ENCODE peak calls at places on chromosomes 11 and 22, in seven cellular contexts. One of them, this sample, is unnamed.

GRCh38 chr22:45009881-45010531 is at the start of gene PHF21B:
- DNase-seq in nephron progenitor cell: peak; percentile 92
- DNase-seq in stromal cell of bone marrow: no peak
- DNase-seq in EL: peak; percentile 34
- DNase-seq in activated CD8-positive, alpha-beta memory T cell treated with anti-CD3 and anti-CD28 coated beads for 48 hours: peak; percentile 3
- DNase-seq in T-helper 9 cell: no peak
- DNase-seq in posterior cingulate gyrus: peak; percentile 65
- DNase-seq in this sample: peak; percentile 50

GRCh38 chr11:10651579-10652361 is 41.8 kb downstream of the IRAG1 start:
- DNase-seq in nephron progenitor cell: no peak
- DNase-seq in stromal cell of bone marrow: no peak
- DNase-seq in EL: no peak
- DNase-seq in activated CD8-positive, alpha-beta memory T cell treated with anti-CD3 and anti-CD28 coated beads for 48 hours: no peak
- DNase-seq in T-helper 9 cell: no peak
- DNase-seq in posterior cingulate gyrus: no peak
- DNase-seq in this sample: no peak

GRCh38 chr11:118789501-118790356 is 1.2 kb downstream of the DDX6 start:
- DNase-seq in nephron progenitor cell: no peak
- DNase-seq in stromal cell of bone marrow: no peak
- DNase-seq in EL: peak; percentile 21
- DNase-seq in activated CD8-positive, alpha-beta memory T cell treated with anti-CD3 and anti-CD28 coated beads for 48 hours: no peak
- DNase-seq in T-helper 9 cell: peak; percentile 16
- DNase-seq in posterior cingulate gyrus: no peak
- DNase-seq in this sample: no peak

GRCh38 chr11:128802358-128802981 is 64.6 kb downstream of the KCNJ1 start:
- DNase-seq in nephron progenitor cell: peak; percentile 27
- DNase-seq in stromal cell of bone marrow: no peak
- DNase-seq in EL: peak; percentile 60
- DNase-seq in activated CD8-positive, alpha-beta memory T cell treated with anti-CD3 and anti-CD28 coated beads for 48 hours: no peak
- DNase-seq in T-helper 9 cell: no peak
- DNase-seq in posterior cingulate gyrus: no peak
- DNase-seq in this sample: no peak

GRCh38 chr11:106961518-106961917 is 56.8 kb downstream of the GUCY1A2 start:
- DNase-seq in nephron progenitor cell: no peak
- DNase-seq in stromal cell of bone marrow: peak; percentile 68
- DNase-seq in EL: peak; percentile 91
- DNase-seq in activated CD8-positive, alpha-beta memory T cell treated with anti-CD3 and anti-CD28 coated beads for 48 hours: no peak
- DNase-seq in T-helper 9 cell: no peak
- DNase-seq in posterior cingulate gyrus: no peak
- DNase-seq in this sample: no peak

GRCh38 chr11:296976-297665 is 2.2 kb downstream of the IFITM5 start:
- DNase-seq in nephron progenitor cell: no peak
- DNase-seq in stromal cell of bone marrow: no peak
- DNase-seq in EL: no peak
- DNase-seq in activated CD8-positive, alpha-beta memory T cell treated with anti-CD3 and anti-CD28 coated beads for 48 hours: no peak
- DNase-seq in T-helper 9 cell: peak; percentile 0
- DNase-seq in posterior cingulate gyrus: no peak
- DNase-seq in this sample: no peak

GRCh38 chr11:107836811-107837210 is 21.8 kb downstream of the SLC35F2 start:
- DNase-seq in nephron progenitor cell: no peak
- DNase-seq in stromal cell of bone marrow: no peak
- DNase-seq in EL: no peak
- DNase-seq in activated CD8-positive, alpha-beta memory T cell treated with anti-CD3 and anti-CD28 coated beads for 48 hours: no peak
- DNase-seq in T-helper 9 cell: no peak
- DNase-seq in posterior cingulate gyrus: no peak
- DNase-seq in this sample: no peak

GRCh38 chr11:88484873-88485621 is 147.5 kb upstream of the CTSC start:
- DNase-seq in nephron progenitor cell: peak; percentile 31
- DNase-seq in stromal cell of bone marrow: no peak
- DNase-seq in EL: peak; percentile 54
- DNase-seq in activated CD8-positive, alpha-beta memory T cell treated with anti-CD3 and anti-CD28 coated beads for 48 hours: no peak
- DNase-seq in T-helper 9 cell: no peak
- DNase-seq in posterior cingulate gyrus: no peak
- DNase-seq in this sample: no peak

GRCh38 chr11:128902515-128903066 is 11.4 kb downstream of the KCNJ5 start:
- DNase-seq in nephron progenitor cell: no peak
- DNase-seq in stromal cell of bone marrow: peak; percentile 73
- DNase-seq in EL: peak; percentile 54
- DNase-seq in activated CD8-positive, alpha-beta memory T cell treated with anti-CD3 and anti-CD28 coated beads for 48 hours: no peak
- DNase-seq in T-helper 9 cell: no peak
- DNase-seq in posterior cingulate gyrus: no peak
- DNase-seq in this sample: no peak

GRCh38 chr11:21988477-21988876 is 204.4 kb upstream of the ANO5 start:
- DNase-seq in nephron progenitor cell: no peak
- DNase-seq in stromal cell of bone marrow: no peak
- DNase-seq in EL: no peak
- DNase-seq in activated CD8-positive, alpha-beta memory T cell treated with anti-CD3 and anti-CD28 coated beads for 48 hours: no peak
- DNase-seq in T-helper 9 cell: no peak
- DNase-seq in posterior cingulate gyrus: no peak
- DNase-seq in this sample: no peak

GRCh38 chr11:116990061-116990473 is 108.2 kb downstream of the SIK3 start:
- DNase-seq in nephron progenitor cell: no peak
- DNase-seq in stromal cell of bone marrow: peak; percentile 70
- DNase-seq in EL: peak; percentile 84
- DNase-seq in activated CD8-positive, alpha-beta memory T cell treated with anti-CD3 and anti-CD28 coated beads for 48 hours: no peak
- DNase-seq in T-helper 9 cell: no peak
- DNase-seq in posterior cingulate gyrus: no peak
- DNase-seq in this sample: no peak

GRCh38 chr11:67458266-67458665 is 3.1 kb downstream of the CABP4 start:
- DNase-seq in nephron progenitor cell: no peak
- DNase-seq in stromal cell of bone marrow: no peak
- DNase-seq in EL: no peak
- DNase-seq in activated CD8-positive, alpha-beta memory T cell treated with anti-CD3 and anti-CD28 coated beads for 48 hours: no peak
- DNase-seq in T-helper 9 cell: no peak
- DNase-seq in posterior cingulate gyrus: no peak
- DNase-seq in this sample: no peak

GRCh38 chr22:22712092-22712658 is 67.8 kb downstream of the GGTLC2 start:
- DNase-seq in nephron progenitor cell: no peak
- DNase-seq in stromal cell of bone marrow: no peak
- DNase-seq in EL: no peak
- DNase-seq in activated CD8-positive, alpha-beta memory T cell treated with anti-CD3 and anti-CD28 coated beads for 48 hours: no peak
- DNase-seq in T-helper 9 cell: no peak
- DNase-seq in posterior cingulate gyrus: no peak
- DNase-seq in this sample: no peak

GRCh38 chr11:118443590-118444218 is 7.4 kb downstream of the KMT2A start:
- DNase-seq in nephron progenitor cell: no peak
- DNase-seq in stromal cell of bone marrow: no peak
- DNase-seq in EL: no peak
- DNase-seq in activated CD8-positive, alpha-beta memory T cell treated with anti-CD3 and anti-CD28 coated beads for 48 hours: no peak
- DNase-seq in T-helper 9 cell: no peak
- DNase-seq in posterior cingulate gyrus: no peak
- DNase-seq in this sample: no peak

GRCh38 chr11:16382638-16383380 is 26.5 kb upstream of the SOX6 start:
- DNase-seq in nephron progenitor cell: no peak
- DNase-seq in stromal cell of bone marrow: no peak
- DNase-seq in EL: peak; percentile 76
- DNase-seq in activated CD8-positive, alpha-beta memory T cell treated with anti-CD3 and anti-CD28 coated beads for 48 hours: no peak
- DNase-seq in T-helper 9 cell: no peak
- DNase-seq in posterior cingulate gyrus: no peak
- DNase-seq in this sample: no peak

GRCh38 chr11:130480166-130480565 is 31.7 kb downstream of the ADAMTS15 start:
- DNase-seq in nephron progenitor cell: no peak
- DNase-seq in stromal cell of bone marrow: no peak
- DNase-seq in EL: peak; percentile 78
- DNase-seq in activated CD8-positive, alpha-beta memory T cell treated with anti-CD3 and anti-CD28 coated beads for 48 hours: no peak
- DNase-seq in T-helper 9 cell: no peak
- DNase-seq in posterior cingulate gyrus: no peak
- DNase-seq in this sample: no peak

GRCh38 chr11:67364783-67365525 is 8.4 kb downstream of the CLCF1 start:
- DNase-seq in nephron progenitor cell: no peak
- DNase-seq in stromal cell of bone marrow: no peak
- DNase-seq in EL: no peak
- DNase-seq in activated CD8-positive, alpha-beta memory T cell treated with anti-CD3 and anti-CD28 coated beads for 48 hours: no peak
- DNase-seq in T-helper 9 cell: no peak
- DNase-seq in posterior cingulate gyrus: no peak
- DNase-seq in this sample: no peak

GRCh38 chr22:44985906-44986527 is 23.8 kb downstream of the PHF21B start:
- DNase-seq in nephron progenitor cell: no peak
- DNase-seq in stromal cell of bone marrow: no peak
- DNase-seq in EL: no peak
- DNase-seq in activated CD8-positive, alpha-beta memory T cell treated with anti-CD3 and anti-CD28 coated beads for 48 hours: no peak
- DNase-seq in T-helper 9 cell: no peak
- DNase-seq in posterior cingulate gyrus: no peak
- DNase-seq in this sample: no peak

GRCh38 chr11:64888761-64889511 is 10.5 kb upstream of the EHD1 start:
- DNase-seq in nephron progenitor cell: no peak
- DNase-seq in stromal cell of bone marrow: no peak
- DNase-seq in EL: no peak
- DNase-seq in activated CD8-positive, alpha-beta memory T cell treated with anti-CD3 and anti-CD28 coated beads for 48 hours: no peak
- DNase-seq in T-helper 9 cell: no peak
- DNase-seq in posterior cingulate gyrus: no peak
- DNase-seq in this sample: no peak

GRCh38 chr22:43011079-43011478 is 3.9 kb downstream of the PACSIN2 start:
- DNase-seq in nephron progenitor cell: no peak
- DNase-seq in stromal cell of bone marrow: no peak
- DNase-seq in EL: no peak
- DNase-seq in activated CD8-positive, alpha-beta memory T cell treated with anti-CD3 and anti-CD28 coated beads for 48 hours: no peak
- DNase-seq in T-helper 9 cell: no peak
- DNase-seq in posterior cingulate gyrus: no peak
- DNase-seq in this sample: no peak

GRCh38 chr22:33873666-33874065 is 46.6 kb downstream of the LARGE1 start:
- DNase-seq in nephron progenitor cell: no peak
- DNase-seq in stromal cell of bone marrow: no peak
- DNase-seq in EL: no peak
- DNase-seq in activated CD8-positive, alpha-beta memory T cell treated with anti-CD3 and anti-CD28 coated beads for 48 hours: no peak
- DNase-seq in T-helper 9 cell: no peak
- DNase-seq in posterior cingulate gyrus: no peak
- DNase-seq in this sample: no peak

GRCh38 chr11:1251236-1251770 is 28.4 kb downstream of the MUC5B start:
- DNase-seq in nephron progenitor cell: no peak
- DNase-seq in stromal cell of bone marrow: no peak
- DNase-seq in EL: no peak
- DNase-seq in activated CD8-positive, alpha-beta memory T cell treated with anti-CD3 and anti-CD28 coated beads for 48 hours: no peak
- DNase-seq in T-helper 9 cell: no peak
- DNase-seq in posterior cingulate gyrus: no peak
- DNase-seq in this sample: no peak

GRCh38 chr11:46307369-46307768 is 29.9 kb downstream of the CREB3L1 start:
- DNase-seq in nephron progenitor cell: no peak
- DNase-seq in stromal cell of bone marrow: no peak
- DNase-seq in EL: no peak
- DNase-seq in activated CD8-positive, alpha-beta memory T cell treated with anti-CD3 and anti-CD28 coated beads for 48 hours: no peak
- DNase-seq in T-helper 9 cell: no peak
- DNase-seq in posterior cingulate gyrus: no peak
- DNase-seq in this sample: no peak

GRCh38 chr22:18156878-18157713 is 7.1 kb downstream of the USP18 start:
- DNase-seq in nephron progenitor cell: peak; percentile 79
- DNase-seq in stromal cell of bone marrow: peak; percentile 96
- DNase-seq in EL: peak; percentile 99
- DNase-seq in activated CD8-positive, alpha-beta memory T cell treated with anti-CD3 and anti-CD28 coated beads for 48 hours: peak; percentile 19
- DNase-seq in T-helper 9 cell: peak; percentile 22
- DNase-seq in posterior cingulate gyrus: peak; percentile 69
- DNase-seq in this sample: peak; percentile 57

GRCh38 chr22:38429460-38430128 is 25.4 kb downstream of the KCNJ4 start:
- DNase-seq in nephron progenitor cell: no peak
- DNase-seq in stromal cell of bone marrow: no peak
- DNase-seq in EL: no peak
- DNase-seq in activated CD8-positive, alpha-beta memory T cell treated with anti-CD3 and anti-CD28 coated beads for 48 hours: no peak
- DNase-seq in T-helper 9 cell: no peak
- DNase-seq in posterior cingulate gyrus: no peak
- DNase-seq in this sample: no peak

GRCh38 chr11:14358729-14359439 is at the start of gene RRAS2:
- DNase-seq in nephron progenitor cell: peak; percentile 83
- DNase-seq in stromal cell of bone marrow: peak; percentile 47
- DNase-seq in EL: peak; percentile 81
- DNase-seq in activated CD8-positive, alpha-beta memory T cell treated with anti-CD3 and anti-CD28 coated beads for 48 hours: peak; percentile 53
- DNase-seq in T-helper 9 cell: peak; percentile 68
- DNase-seq in posterior cingulate gyrus: peak; percentile 54
- DNase-seq in this sample: peak; percentile 64

GRCh38 chr11:124079631-124080318 is 35.5 kb upstream of the VWA5A start:
- DNase-seq in nephron progenitor cell: no peak
- DNase-seq in stromal cell of bone marrow: no peak
- DNase-seq in EL: no peak
- DNase-seq in activated CD8-positive, alpha-beta memory T cell treated with anti-CD3 and anti-CD28 coated beads for 48 hours: no peak
- DNase-seq in T-helper 9 cell: no peak
- DNase-seq in posterior cingulate gyrus: no peak
- DNase-seq in this sample: no peak

This sample was measured in occipital lobe.